ENCODE peak calls at places on chromosomes 3 and 15, in nine cellular contexts. One of them, this sample, is unnamed.

GRCh38 chr3:150469931-150470740 is 62.0 kb downstream of the TSC22D2 start:
- DNase-seq in activated CD4-positive, CD25-positive, alpha-beta regulatory T cell treated with anti-CD3 and anti-CD28 coated beads, Interleukin-2, amount 50 U/mL, for 72 hours: no peak
- DNase-seq in mucosa of descending colon: no peak
- DNase-seq in progenitor cell of endocrine pancreas: no peak
- DNase-seq in transverse colon: peak
- DNase-seq in SK-N-SH: no peak
- DNase-seq in AG09319: no peak
- DNase-seq in activated T-helper 9 cell treated with anti-CD3 and anti-CD28 coated beads, Interleukin-2, amount 50 U/mL, for 16 hours: no peak
- DNase-seq in GM13977: no peak
- DNase-seq in this sample: no peak

GRCh38 chr3:74089854-74090253 is 465.1 kb upstream of the PDZRN3 start:
- DNase-seq in activated CD4-positive, CD25-positive, alpha-beta regulatory T cell treated with anti-CD3 and anti-CD28 coated beads, Interleukin-2, amount 50 U/mL, for 72 hours: no peak
- DNase-seq in mucosa of descending colon: no peak
- DNase-seq in progenitor cell of endocrine pancreas: no peak
- DNase-seq in transverse colon: no peak
- DNase-seq in SK-N-SH: no peak
- DNase-seq in AG09319: no peak
- DNase-seq in activated T-helper 9 cell treated with anti-CD3 and anti-CD28 coated beads, Interleukin-2, amount 50 U/mL, for 16 hours: no peak
- DNase-seq in GM13977: no peak
- DNase-seq in this sample: no peak

GRCh38 chr15:84961707-84962106 is 19.9 kb upstream of the PDE8A start:
- DNase-seq in activated CD4-positive, CD25-positive, alpha-beta regulatory T cell treated with anti-CD3 and anti-CD28 coated beads, Interleukin-2, amount 50 U/mL, for 72 hours: no peak
- DNase-seq in mucosa of descending colon: no peak
- DNase-seq in progenitor cell of endocrine pancreas: no peak
- DNase-seq in transverse colon: no peak
- DNase-seq in SK-N-SH: no peak
- DNase-seq in AG09319: no peak
- DNase-seq in activated T-helper 9 cell treated with anti-CD3 and anti-CD28 coated beads, Interleukin-2, amount 50 U/mL, for 16 hours: no peak
- DNase-seq in GM13977: no peak
- DNase-seq in this sample: no peak

GRCh38 chr3:112136959-112137693 is 4.1 kb upstream of the GCSAM start:
- DNase-seq in activated CD4-positive, CD25-positive, alpha-beta regulatory T cell treated with anti-CD3 and anti-CD28 coated beads, Interleukin-2, amount 50 U/mL, for 72 hours: no peak
- DNase-seq in mucosa of descending colon: no peak
- DNase-seq in progenitor cell of endocrine pancreas: no peak
- DNase-seq in transverse colon: peak
- DNase-seq in SK-N-SH: no peak
- DNase-seq in AG09319: no peak
- DNase-seq in activated T-helper 9 cell treated with anti-CD3 and anti-CD28 coated beads, Interleukin-2, amount 50 U/mL, for 16 hours: no peak
- DNase-seq in GM13977: no peak
- DNase-seq in this sample: no peak

GRCh38 chr3:184133840-184134745 is 1.1 kb upstream of the EIF2B5 start:
- DNase-seq in activated CD4-positive, CD25-positive, alpha-beta regulatory T cell treated with anti-CD3 and anti-CD28 coated beads, Interleukin-2, amount 50 U/mL, for 72 hours: peak
- DNase-seq in mucosa of descending colon: peak
- DNase-seq in progenitor cell of endocrine pancreas: peak
- DNase-seq in transverse colon: peak
- DNase-seq in SK-N-SH: peak
- DNase-seq in AG09319: peak
- DNase-seq in activated T-helper 9 cell treated with anti-CD3 and anti-CD28 coated beads, Interleukin-2, amount 50 U/mL, for 16 hours: peak
- DNase-seq in GM13977: peak
- DNase-seq in this sample: no peak

GRCh38 chr15:65209701-65210643 is 1.3 kb downstream of the CILP start:
- DNase-seq in activated CD4-positive, CD25-positive, alpha-beta regulatory T cell treated with anti-CD3 and anti-CD28 coated beads, Interleukin-2, amount 50 U/mL, for 72 hours: no peak
- DNase-seq in mucosa of descending colon: no peak
- DNase-seq in progenitor cell of endocrine pancreas: no peak
- DNase-seq in transverse colon: no peak
- DNase-seq in SK-N-SH: no peak
- DNase-seq in AG09319: no peak
- DNase-seq in activated T-helper 9 cell treated with anti-CD3 and anti-CD28 coated beads, Interleukin-2, amount 50 U/mL, for 16 hours: no peak
- DNase-seq in GM13977: no peak
- DNase-seq in this sample: no peak

GRCh38 chr3:26089249-26089648 is 299.4 kb downstream of the OXSM start:
- DNase-seq in activated CD4-positive, CD25-positive, alpha-beta regulatory T cell treated with anti-CD3 and anti-CD28 coated beads, Interleukin-2, amount 50 U/mL, for 72 hours: no peak
- DNase-seq in mucosa of descending colon: no peak
- DNase-seq in progenitor cell of endocrine pancreas: no peak
- DNase-seq in transverse colon: no peak
- DNase-seq in SK-N-SH: no peak
- DNase-seq in AG09319: no peak
- DNase-seq in activated T-helper 9 cell treated with anti-CD3 and anti-CD28 coated beads, Interleukin-2, amount 50 U/mL, for 16 hours: no peak
- DNase-seq in GM13977: no peak
- DNase-seq in this sample: no peak

GRCh38 chr3:12154151-12154550 is 4.6 kb downstream of the TIMP4 start:
- DNase-seq in activated CD4-positive, CD25-positive, alpha-beta regulatory T cell treated with anti-CD3 and anti-CD28 coated beads, Interleukin-2, amount 50 U/mL, for 72 hours: no peak
- DNase-seq in mucosa of descending colon: no peak
- DNase-seq in progenitor cell of endocrine pancreas: no peak
- DNase-seq in transverse colon: no peak
- DNase-seq in SK-N-SH: no peak
- DNase-seq in AG09319: no peak
- DNase-seq in activated T-helper 9 cell treated with anti-CD3 and anti-CD28 coated beads, Interleukin-2, amount 50 U/mL, for 16 hours: no peak
- DNase-seq in GM13977: no peak
- DNase-seq in this sample: no peak

GRCh38 chr3:12954891-12955650 is 113.7 kb upstream of the RPL32 start:
- DNase-seq in activated CD4-positive, CD25-positive, alpha-beta regulatory T cell treated with anti-CD3 and anti-CD28 coated beads, Interleukin-2, amount 50 U/mL, for 72 hours: no peak
- DNase-seq in mucosa of descending colon: peak
- DNase-seq in progenitor cell of endocrine pancreas: no peak
- DNase-seq in transverse colon: peak
- DNase-seq in SK-N-SH: peak
- DNase-seq in AG09319: no peak
- DNase-seq in activated T-helper 9 cell treated with anti-CD3 and anti-CD28 coated beads, Interleukin-2, amount 50 U/mL, for 16 hours: no peak
- DNase-seq in GM13977: no peak
- DNase-seq in this sample: no peak

GRCh38 chr3:34683851-34684250 is 885.4 kb downstream of the PDCD6IP start:
- DNase-seq in activated CD4-positive, CD25-positive, alpha-beta regulatory T cell treated with anti-CD3 and anti-CD28 coated beads, Interleukin-2, amount 50 U/mL, for 72 hours: no peak
- DNase-seq in mucosa of descending colon: no peak
- DNase-seq in progenitor cell of endocrine pancreas: peak
- DNase-seq in transverse colon: peak
- DNase-seq in SK-N-SH: peak
- DNase-seq in AG09319: peak
- DNase-seq in activated T-helper 9 cell treated with anti-CD3 and anti-CD28 coated beads, Interleukin-2, amount 50 U/mL, for 16 hours: no peak
- DNase-seq in GM13977: peak
- DNase-seq in this sample: no peak

GRCh38 chr3:14680716-14681115 is 5.8 kb downstream of the C3orf20 start:
- DNase-seq in activated CD4-positive, CD25-positive, alpha-beta regulatory T cell treated with anti-CD3 and anti-CD28 coated beads, Interleukin-2, amount 50 U/mL, for 72 hours: no peak
- DNase-seq in mucosa of descending colon: no peak
- DNase-seq in progenitor cell of endocrine pancreas: no peak
- DNase-seq in transverse colon: no peak
- DNase-seq in SK-N-SH: no peak
- DNase-seq in AG09319: no peak
- DNase-seq in activated T-helper 9 cell treated with anti-CD3 and anti-CD28 coated beads, Interleukin-2, amount 50 U/mL, for 16 hours: no peak
- DNase-seq in GM13977: no peak
- DNase-seq in this sample: no peak

GRCh38 chr3:159634414-159634813 is 354.2 kb upstream of the IL12A start:
- DNase-seq in activated CD4-positive, CD25-positive, alpha-beta regulatory T cell treated with anti-CD3 and anti-CD28 coated beads, Interleukin-2, amount 50 U/mL, for 72 hours: no peak
- DNase-seq in mucosa of descending colon: no peak
- DNase-seq in progenitor cell of endocrine pancreas: no peak
- DNase-seq in transverse colon: no peak
- DNase-seq in SK-N-SH: no peak
- DNase-seq in AG09319: peak
- DNase-seq in activated T-helper 9 cell treated with anti-CD3 and anti-CD28 coated beads, Interleukin-2, amount 50 U/mL, for 16 hours: no peak
- DNase-seq in GM13977: no peak
- DNase-seq in this sample: no peak

GRCh38 chr3:104526901-104527401 is 839.8 kb upstream of the ALCAM start:
- DNase-seq in activated CD4-positive, CD25-positive, alpha-beta regulatory T cell treated with anti-CD3 and anti-CD28 coated beads, Interleukin-2, amount 50 U/mL, for 72 hours: no peak
- DNase-seq in mucosa of descending colon: no peak
- DNase-seq in progenitor cell of endocrine pancreas: no peak
- DNase-seq in transverse colon: no peak
- DNase-seq in SK-N-SH: no peak
- DNase-seq in AG09319: no peak
- DNase-seq in activated T-helper 9 cell treated with anti-CD3 and anti-CD28 coated beads, Interleukin-2, amount 50 U/mL, for 16 hours: no peak
- DNase-seq in GM13977: no peak
- DNase-seq in this sample: no peak

GRCh38 chr3:42686832-42687650 is 1.7 kb downstream of the KLHL40 start:
- DNase-seq in activated CD4-positive, CD25-positive, alpha-beta regulatory T cell treated with anti-CD3 and anti-CD28 coated beads, Interleukin-2, amount 50 U/mL, for 72 hours: no peak
- DNase-seq in mucosa of descending colon: peak
- DNase-seq in progenitor cell of endocrine pancreas: no peak
- DNase-seq in transverse colon: no peak
- DNase-seq in SK-N-SH: no peak
- DNase-seq in AG09319: no peak
- DNase-seq in activated T-helper 9 cell treated with anti-CD3 and anti-CD28 coated beads, Interleukin-2, amount 50 U/mL, for 16 hours: no peak
- DNase-seq in GM13977: no peak
- DNase-seq in this sample: no peak

GRCh38 chr15:45648521-45649200 is 13.8 kb downstream of the SQOR start:
- DNase-seq in activated CD4-positive, CD25-positive, alpha-beta regulatory T cell treated with anti-CD3 and anti-CD28 coated beads, Interleukin-2, amount 50 U/mL, for 72 hours: no peak
- DNase-seq in mucosa of descending colon: no peak
- DNase-seq in progenitor cell of endocrine pancreas: no peak
- DNase-seq in transverse colon: no peak
- DNase-seq in SK-N-SH: no peak
- DNase-seq in AG09319: no peak
- DNase-seq in activated T-helper 9 cell treated with anti-CD3 and anti-CD28 coated beads, Interleukin-2, amount 50 U/mL, for 16 hours: no peak
- DNase-seq in GM13977: no peak
- DNase-seq in this sample: no peak

GRCh38 chr15:65790692-65791334 is 1.3 kb downstream of the DENND4A start:
- DNase-seq in activated CD4-positive, CD25-positive, alpha-beta regulatory T cell treated with anti-CD3 and anti-CD28 coated beads, Interleukin-2, amount 50 U/mL, for 72 hours: no peak
- DNase-seq in mucosa of descending colon: no peak
- DNase-seq in progenitor cell of endocrine pancreas: no peak
- DNase-seq in transverse colon: no peak
- DNase-seq in SK-N-SH: peak
- DNase-seq in AG09319: no peak
- DNase-seq in activated T-helper 9 cell treated with anti-CD3 and anti-CD28 coated beads, Interleukin-2, amount 50 U/mL, for 16 hours: no peak
- DNase-seq in GM13977: peak
- DNase-seq in this sample: no peak

GRCh38 chr15:57112178-57112577 is 193.7 kb downstream of the TCF12 start:
- DNase-seq in activated CD4-positive, CD25-positive, alpha-beta regulatory T cell treated with anti-CD3 and anti-CD28 coated beads, Interleukin-2, amount 50 U/mL, for 72 hours: no peak
- DNase-seq in mucosa of descending colon: no peak
- DNase-seq in progenitor cell of endocrine pancreas: no peak
- DNase-seq in transverse colon: no peak
- DNase-seq in SK-N-SH: no peak
- DNase-seq in AG09319: no peak
- DNase-seq in activated T-helper 9 cell treated with anti-CD3 and anti-CD28 coated beads, Interleukin-2, amount 50 U/mL, for 16 hours: no peak
- DNase-seq in GM13977: no peak
- DNase-seq in this sample: no peak

This sample was measured in D721Med.